ENCODE peak calls at places on chromosomes 1 and 21, in four cellular contexts. K is effector memory CD8-positive, alpha-beta T cell; U is H4; X is D341Med. N is an unnamed sample.
A peak's percentile ranks its signal among the peaks of the same experiment; 100 is the strongest.

GRCh38 chr1:56816264-56816663 is 2.9 kb downstream of the FYB2 start:
- DNase-seq in K (no peak), U (no peak), X (no peak), N (no peak)

GRCh38 chr1:178538192-178538916 is 25.4 kb downstream of the TEX35 start:
- DNase-seq in K (no peak), U (no peak), X (peak; percentile 16), N (peak; percentile 87)

GRCh38 chr1:116854294-116854693 is 55.4 kb upstream of the PTGFRN start:
- DNase-seq in K (no peak), U (no peak), X (no peak), N (no peak)

GRCh38 chr21:17769049-17769845 is 49.9 kb downstream of the C21orf91 start:
- DNase-seq in K (no peak), U (no peak), X (no peak), N (no peak)

GRCh38 chr1:200359610-200360163 is 50.1 kb downstream of the ZNF281 start:
- DNase-seq in K (no peak), U (no peak), X (no peak), N (peak; percentile 77)

GRCh38 chr1:115748396-115749130 is 20.0 kb downstream of the CASQ2 start:
- DNase-seq in K (no peak), U (peak; percentile 66), X (no peak), N (peak; percentile 52)

GRCh38 chr1:150072959-150073358 is 5.4 kb downstream of the VPS45 start:
- DNase-seq in K (no peak), U (peak; percentile 5), X (peak; percentile 28), N (no peak)

GRCh38 chr1:228487336-228488106 is at the start of gene RNF187:
- DNase-seq in K (peak; percentile 75), U (no peak), X (peak; percentile 87), N (no peak)

GRCh38 chr1:212967767-212968166 is 17.4 kb downstream of the VASH2 start:
- DNase-seq in K (no peak), U (peak; percentile 80), X (peak; percentile 64), N (peak; percentile 33)

GRCh38 chr1:5637171-5637570 is 355.1 kb downstream of the NPHP4 start:
- DNase-seq in K (peak; percentile 21), U (no peak), X (no peak), N (no peak)

GRCh38 chr21:31261759-31262158 is 82.3 kb downstream of the TIAM1 start:
- DNase-seq in K (no peak), U (no peak), X (no peak), N (no peak)

GRCh38 chr1:235612761-235613160 is 36.8 kb downstream of the GNG4 start:
- DNase-seq in K (no peak), U (no peak), X (no peak), N (no peak)

GRCh38 chr1:172609528-172609927 is 49.4 kb upstream of the FASLG start:
- DNase-seq in K (no peak), U (no peak), X (no peak), N (no peak)

GRCh38 chr1:200527670-200528069 is 92.9 kb downstream of the KIF14 start:
- DNase-seq in K (no peak), U (no peak), X (no peak), N (no peak)

GRCh38 chr1:209860293-209860881 is 32.6 kb downstream of the UTP25 start:
- DNase-seq in K (peak; percentile 60), U (peak; percentile 79), X (peak; percentile 92), N (peak; percentile 80)

GRCh38 chr1:5822726-5823125 is 169.5 kb downstream of the NPHP4 start:
- DNase-seq in K (no peak), U (no peak), X (no peak), N (no peak)

GRCh38 chr1:228004331-228004871 is 2.4 kb upstream of the WNT3A start:
- DNase-seq in K (no peak), U (no peak), X (peak; percentile 60), N (no peak)

GRCh38 chr1:191343816-191344215 is 814.4 kb upstream of the RGS18 start:
- DNase-seq in K (no peak), U (peak; percentile 61), X (no peak), N (peak; percentile 86)

GRCh38 chr1:54851928-54852524 is 35.0 kb downstream of the DHCR24 start:
- DNase-seq in K (no peak), U (no peak), X (peak; percentile 10), N (no peak)

N was measured in foreskin fibroblast.